ENCODE peak calls at places on chromosomes 5 and 9, in ten cellular contexts. F is GM20000; V is AG04449; G is HEK293T; J is stimulated activated CD4-positive, alpha-beta T cell treated with anti-CD3 and anti-CD28 coated beads, Interleukin-2, amount 100 ng/mL, for 4 hours; T is GM12892; P is T-helper 1 cell; B is endothelial cell; U is Panc1; X is cardiac fibroblast. Q is an unnamed sample.

GRCh38 chr5:151067632-151068031 is 13.2 kb downstream of the TNIP1 start:
- DNase-seq in P (no peak), V (no peak), T (no peak), G (no peak), F (no peak), B (no peak), U (no peak), X (no peak), J (no peak), Q (no peak)

GRCh38 chr5:26518065-26518464 is 520.3 kb downstream of the CDH9 start:
- DNase-seq in G (no peak), U (no peak), P (no peak), T (no peak), B (no peak), V (no peak), F (no peak), J (no peak), X (no peak), Q (no peak)

GRCh38 chr9:35518212-35518917 is 28.5 kb downstream of the RUSC2 start:
- DNase-seq in X (peak), P (no peak), G (no peak), F (no peak), V (peak), U (peak), B (peak), T (no peak), J (no peak), Q (peak)

GRCh38 chr9:125393426-125393825 is 131.8 kb downstream of the GAPVD1 start:
- DNase-seq in J (no peak), F (no peak), U (no peak), V (no peak), X (no peak), T (no peak), P (no peak), G (no peak), B (no peak), Q (peak)

GRCh38 chr9:118331622-118332045 is 627.4 kb downstream of the TLR4 start:
- DNase-seq in T (no peak), V (no peak), G (no peak), F (no peak), P (no peak), X (peak), J (no peak), B (no peak), U (peak), Q (peak)

GRCh38 chr5:179868541-179868940 is 9.9 kb upstream of the MRNIP start:
- DNase-seq in V (no peak), G (no peak), X (no peak), T (no peak), F (no peak), J (no peak), P (no peak), B (no peak), U (no peak), Q (no peak)

GRCh38 chr5:18354828-18355227 is 720.6 kb downstream of the TAF11L14 start:
- DNase-seq in V (no peak), T (no peak), J (no peak), G (no peak), U (no peak), F (no peak), X (no peak), B (no peak), P (no peak), Q (no peak)

GRCh38 chr5:148805323-148806290 is 20.8 kb upstream of the ADRB2 start:
- DNase-seq in T (no peak), V (no peak), B (no peak), X (no peak), G (no peak), J (no peak), P (no peak), U (no peak), F (peak), Q (peak)

Q was measured in RCC 7860.